ENCODE peak calls at places on chromosomes 16 and 17, in nine cellular contexts. G is neural crest cell; V is thoracic aorta; K is activated naive CD4-positive, alpha-beta T cell; T is GM04503; L is spleen; P is stimulated activated effector memory CD8-positive, alpha-beta T cell treated with anti-CD3 and anti-CD28 coated beads, Interleukin-12 subunit alpha, Interleukin-12 subunit beta, amount 100 ng/mL, for 72 hours; S is GM03348; R is Right ventricle myocardium superior. B is an unnamed sample.

GRCh38 chr17:82983510-82984248 is 95.7 kb upstream of the METRNL start:
- DNase-seq in S (no peak), V (no peak), P (no peak), G (no peak), R (no peak), T (no peak), K (no peak), L (no peak), B (no peak)

GRCh38 chr17:81491193-81491592 is 21.4 kb downstream of the ACTG1 start:
- DNase-seq in K (no peak), V (no peak), L (no peak), S (no peak), P (no peak), G (no peak), R (no peak), T (no peak), B (no peak)

GRCh38 chr16:84874553-84874952 is 54.8 kb downstream of the CRISPLD2 start:
- DNase-seq in P (no peak), K (no peak), S (no peak), V (no peak), L (no peak), R (no peak), T (no peak), G (no peak), B (no peak)

GRCh38 chr17:9241371-9241712 is 220.0 kb downstream of the NTN1 start:
- DNase-seq in V (no peak), S (peak), R (peak), P (no peak), G (no peak), K (no peak), T (no peak), L (no peak), B (no peak)

GRCh38 chr16:17282247-17282646 is 188.5 kb downstream of the XYLT1 start:
- DNase-seq in L (no peak), K (no peak), V (no peak), G (no peak), T (no peak), R (no peak), S (no peak), P (no peak), B (peak)

GRCh38 chr17:45096141-45096540 is 35.0 kb downstream of the NMT1 start:
- DNase-seq in K (no peak), L (no peak), P (no peak), T (no peak), V (no peak), S (no peak), G (no peak), R (no peak), B (no peak)

GRCh38 chr16:16014329-16015224 is 65.2 kb downstream of the ABCC1 start:
- DNase-seq in G (no peak), R (peak), T (no peak), L (no peak), P (no peak), K (no peak), S (peak), V (peak), B (no peak)

GRCh38 chr16:11799509-11800384 is 2.7 kb upstream of the ZC3H7A start:
- DNase-seq in R (no peak), P (no peak), K (no peak), S (no peak), G (no peak), L (no peak), V (no peak), T (no peak), B (no peak)

GRCh38 chr16:55832788-55833583 is at the start of gene CES1:
- DNase-seq in K (no peak), L (peak), S (no peak), R (peak), P (no peak), T (no peak), V (no peak), G (no peak), B (no peak)

GRCh38 chr16:65280988-65281530 is 159.2 kb upstream of the CDH11 start:
- DNase-seq in K (no peak), S (no peak), P (no peak), G (no peak), L (no peak), R (no peak), V (no peak), T (no peak), B (no peak)

GRCh38 chr16:13014516-13014915 is 113.1 kb downstream of the SHISA9 start:
- DNase-seq in R (no peak), P (no peak), K (no peak), L (no peak), T (no peak), V (no peak), G (no peak), S (no peak), B (no peak)

GRCh38 chr17:31371511-31372097 is 19.9 kb upstream of the RAB11FIP4 start:
- DNase-seq in K (no peak), R (no peak), V (no peak), L (no peak), G (no peak), P (no peak), S (peak), T (no peak), B (no peak)

GRCh38 chr17:35315283-35315682 is 58.1 kb downstream of the SLFN11 start:
- DNase-seq in K (no peak), T (peak), G (no peak), V (no peak), R (no peak), L (no peak), P (no peak), S (peak), B (no peak)

GRCh38 chr16:82344157-82344556 is 174.1 kb upstream of the MPHOSPH6 start:
- DNase-seq in K (no peak), S (no peak), L (no peak), V (no peak), R (no peak), T (no peak), P (no peak), G (no peak), B (no peak)

GRCh38 chr16:69890891-69891282 is 60.2 kb upstream of the CLEC18A start:
- DNase-seq in S (peak), K (no peak), L (no peak), G (no peak), R (no peak), V (no peak), T (no peak), P (no peak), B (no peak)